ENCODE peak calls at places on chromosomes 5 and 9, in ten cellular contexts. One of them, this sample, is unnamed.

GRCh38 chr5:79865588-79865987 is 125.5 kb downstream of the MTX3 start:
- DNase-seq in fibroblast of lung: no peak
- DNase-seq in CD8-positive, alpha-beta T cell: no peak
- DNase-seq in esophagus squamous epithelium: no peak
- DNase-seq in A549: no peak
- DNase-seq in thyroid gland: no peak
- DNase-seq in adrenal gland: no peak
- DNase-seq in brain microvascular endothelial cell: no peak
- DNase-seq in mesothelial cell of epicardium: no peak
- DNase-seq in Peyer's patch: no peak
- DNase-seq in this sample: no peak

GRCh38 chr5:139207302-139208000 is 9.3 kb upstream of the SIL1 start:
- DNase-seq in fibroblast of lung: no peak
- DNase-seq in CD8-positive, alpha-beta T cell: no peak
- DNase-seq in esophagus squamous epithelium: no peak
- DNase-seq in A549: no peak
- DNase-seq in thyroid gland: no peak
- DNase-seq in adrenal gland: no peak
- DNase-seq in brain microvascular endothelial cell: no peak
- DNase-seq in mesothelial cell of epicardium: no peak
- DNase-seq in Peyer's patch: no peak
- DNase-seq in this sample: no peak

GRCh38 chr5:142547445-142548374 is 138.2 kb downstream of the FGF1 start:
- DNase-seq in fibroblast of lung: no peak
- DNase-seq in CD8-positive, alpha-beta T cell: no peak
- DNase-seq in esophagus squamous epithelium: no peak
- DNase-seq in A549: no peak
- DNase-seq in thyroid gland: no peak
- DNase-seq in adrenal gland: no peak
- DNase-seq in brain microvascular endothelial cell: no peak
- DNase-seq in mesothelial cell of epicardium: no peak
- DNase-seq in Peyer's patch: no peak
- DNase-seq in this sample: no peak

GRCh38 chr5:1186351-1187233 is 14.8 kb upstream of the SLC6A19 start:
- DNase-seq in fibroblast of lung: no peak
- DNase-seq in CD8-positive, alpha-beta T cell: no peak
- DNase-seq in esophagus squamous epithelium: no peak
- DNase-seq in A549: no peak
- DNase-seq in thyroid gland: peak; percentile 19
- DNase-seq in adrenal gland: no peak
- DNase-seq in brain microvascular endothelial cell: no peak
- DNase-seq in mesothelial cell of epicardium: no peak
- DNase-seq in Peyer's patch: no peak
- DNase-seq in this sample: no peak

GRCh38 chr9:97076238-97076637 is 37.3 kb upstream of the CTSV start:
- DNase-seq in fibroblast of lung: no peak
- DNase-seq in CD8-positive, alpha-beta T cell: no peak
- DNase-seq in esophagus squamous epithelium: no peak
- DNase-seq in A549: no peak
- DNase-seq in thyroid gland: no peak
- DNase-seq in adrenal gland: no peak
- DNase-seq in brain microvascular endothelial cell: no peak
- DNase-seq in mesothelial cell of epicardium: no peak
- DNase-seq in Peyer's patch: no peak
- DNase-seq in this sample: no peak

GRCh38 chr9:77885104-77885672 is 146.4 kb downstream of the GNAQ start:
- DNase-seq in fibroblast of lung: peak; percentile 29
- DNase-seq in CD8-positive, alpha-beta T cell: no peak
- DNase-seq in esophagus squamous epithelium: no peak
- DNase-seq in A549: no peak
- DNase-seq in thyroid gland: peak; percentile 86
- DNase-seq in adrenal gland: no peak
- DNase-seq in brain microvascular endothelial cell: no peak
- DNase-seq in mesothelial cell of epicardium: no peak
- DNase-seq in Peyer's patch: no peak
- DNase-seq in this sample: no peak

GRCh38 chr9:104094534-104095020 is 468 bp downstream of the SMC2 start:
- DNase-seq in fibroblast of lung: peak; percentile 8
- DNase-seq in CD8-positive, alpha-beta T cell: no peak
- DNase-seq in esophagus squamous epithelium: no peak
- DNase-seq in A549: no peak
- DNase-seq in thyroid gland: no peak
- DNase-seq in adrenal gland: no peak
- DNase-seq in brain microvascular endothelial cell: no peak
- DNase-seq in mesothelial cell of epicardium: no peak
- DNase-seq in Peyer's patch: no peak
- DNase-seq in this sample: no peak

GRCh38 chr5:12672141-12672540 is 767.9 kb upstream of the CTNND2 start:
- DNase-seq in fibroblast of lung: no peak
- DNase-seq in CD8-positive, alpha-beta T cell: no peak
- DNase-seq in esophagus squamous epithelium: no peak
- DNase-seq in A549: no peak
- DNase-seq in thyroid gland: no peak
- DNase-seq in adrenal gland: no peak
- DNase-seq in brain microvascular endothelial cell: no peak
- DNase-seq in mesothelial cell of epicardium: no peak
- DNase-seq in Peyer's patch: no peak
- DNase-seq in this sample: no peak

GRCh38 chr9:130128251-130128650 is 44.0 kb upstream of the NCS1 start:
- DNase-seq in fibroblast of lung: no peak
- DNase-seq in CD8-positive, alpha-beta T cell: peak; percentile 73
- DNase-seq in esophagus squamous epithelium: no peak
- DNase-seq in A549: no peak
- DNase-seq in thyroid gland: no peak
- DNase-seq in adrenal gland: no peak
- DNase-seq in brain microvascular endothelial cell: no peak
- DNase-seq in mesothelial cell of epicardium: no peak
- DNase-seq in Peyer's patch: peak; percentile 80
- DNase-seq in this sample: peak; percentile 72

GRCh38 chr5:95069948-95070347 is 214.9 kb downstream of the MCTP1 start:
- DNase-seq in fibroblast of lung: no peak
- DNase-seq in CD8-positive, alpha-beta T cell: no peak
- DNase-seq in esophagus squamous epithelium: no peak
- DNase-seq in A549: no peak
- DNase-seq in thyroid gland: no peak
- DNase-seq in adrenal gland: no peak
- DNase-seq in brain microvascular endothelial cell: no peak
- DNase-seq in mesothelial cell of epicardium: no peak
- DNase-seq in Peyer's patch: no peak
- DNase-seq in this sample: no peak

GRCh38 chr5:95070866-95071265 is 214.0 kb downstream of the MCTP1 start:
- DNase-seq in fibroblast of lung: no peak
- DNase-seq in CD8-positive, alpha-beta T cell: no peak
- DNase-seq in esophagus squamous epithelium: no peak
- DNase-seq in A549: no peak
- DNase-seq in thyroid gland: no peak
- DNase-seq in adrenal gland: no peak
- DNase-seq in brain microvascular endothelial cell: no peak
- DNase-seq in mesothelial cell of epicardium: no peak
- DNase-seq in Peyer's patch: no peak
- DNase-seq in this sample: no peak

GRCh38 chr5:95068303-95068702 is 216.6 kb downstream of the MCTP1 start:
- DNase-seq in fibroblast of lung: no peak
- DNase-seq in CD8-positive, alpha-beta T cell: no peak
- DNase-seq in esophagus squamous epithelium: no peak
- DNase-seq in A549: no peak
- DNase-seq in thyroid gland: no peak
- DNase-seq in adrenal gland: no peak
- DNase-seq in brain microvascular endothelial cell: no peak
- DNase-seq in mesothelial cell of epicardium: no peak
- DNase-seq in Peyer's patch: no peak
- DNase-seq in this sample: no peak

GRCh38 chr5:95068952-95069351 is 215.9 kb downstream of the MCTP1 start:
- DNase-seq in fibroblast of lung: no peak
- DNase-seq in CD8-positive, alpha-beta T cell: no peak
- DNase-seq in esophagus squamous epithelium: no peak
- DNase-seq in A549: no peak
- DNase-seq in thyroid gland: no peak
- DNase-seq in adrenal gland: no peak
- DNase-seq in brain microvascular endothelial cell: no peak
- DNase-seq in mesothelial cell of epicardium: no peak
- DNase-seq in Peyer's patch: no peak
- DNase-seq in this sample: no peak

GRCh38 chr5:95070453-95070852 is 214.4 kb downstream of the MCTP1 start:
- DNase-seq in fibroblast of lung: no peak
- DNase-seq in CD8-positive, alpha-beta T cell: no peak
- DNase-seq in esophagus squamous epithelium: no peak
- DNase-seq in A549: no peak
- DNase-seq in thyroid gland: no peak
- DNase-seq in adrenal gland: no peak
- DNase-seq in brain microvascular endothelial cell: no peak
- DNase-seq in mesothelial cell of epicardium: no peak
- DNase-seq in Peyer's patch: no peak
- DNase-seq in this sample: no peak
- TF ChIP-seq CTCF in fibroblast of lung: no peak
- TF ChIP-seq CTCF in CD8-positive, alpha-beta T cell: no peak
- TF ChIP-seq CTCF in esophagus squamous epithelium: no peak
- TF ChIP-seq CTCF in A549: no peak
- TF ChIP-seq CTCF in thyroid gland: no peak
- TF ChIP-seq CTCF in adrenal gland: no peak
- TF ChIP-seq CTCF in brain microvascular endothelial cell: no peak
- TF ChIP-seq CTCF in mesothelial cell of epicardium: no peak
- TF ChIP-seq CTCF in Peyer's patch: no peak
- TF ChIP-seq CTCF in this sample: no peak

GRCh38 chr5:38847549-38848341 is 1.9 kb downstream of the OSMR start:
- DNase-seq in fibroblast of lung: peak; percentile 71
- DNase-seq in CD8-positive, alpha-beta T cell: no peak
- DNase-seq in esophagus squamous epithelium: no peak
- DNase-seq in A549: peak; percentile 41
- DNase-seq in thyroid gland: no peak
- DNase-seq in adrenal gland: no peak
- DNase-seq in brain microvascular endothelial cell: no peak
- DNase-seq in mesothelial cell of epicardium: no peak
- DNase-seq in Peyer's patch: no peak
- DNase-seq in this sample: no peak
- TF ChIP-seq CTCF in fibroblast of lung: peak; percentile 7
- TF ChIP-seq CTCF in CD8-positive, alpha-beta T cell: no peak
- TF ChIP-seq CTCF in esophagus squamous epithelium: no peak
- TF ChIP-seq CTCF in A549: no peak
- TF ChIP-seq CTCF in thyroid gland: no peak
- TF ChIP-seq CTCF in adrenal gland: no peak
- TF ChIP-seq CTCF in brain microvascular endothelial cell: peak; percentile 18
- TF ChIP-seq CTCF in mesothelial cell of epicardium: no peak
- TF ChIP-seq CTCF in Peyer's patch: no peak
- TF ChIP-seq CTCF in this sample: no peak

GRCh38 chr5:128695791-128696520 is 157.9 kb upstream of the FBN2 start:
- DNase-seq in fibroblast of lung: peak; percentile 35
- DNase-seq in CD8-positive, alpha-beta T cell: no peak
- DNase-seq in esophagus squamous epithelium: no peak
- DNase-seq in A549: no peak
- DNase-seq in thyroid gland: no peak
- DNase-seq in adrenal gland: no peak
- DNase-seq in brain microvascular endothelial cell: no peak
- DNase-seq in mesothelial cell of epicardium: no peak
- DNase-seq in Peyer's patch: no peak
- DNase-seq in this sample: no peak
- TF ChIP-seq CTCF in fibroblast of lung: peak; percentile 26
- TF ChIP-seq CTCF in CD8-positive, alpha-beta T cell: no peak
- TF ChIP-seq CTCF in esophagus squamous epithelium: no peak
- TF ChIP-seq CTCF in A549: no peak
- TF ChIP-seq CTCF in thyroid gland: no peak
- TF ChIP-seq CTCF in adrenal gland: no peak
- TF ChIP-seq CTCF in brain microvascular endothelial cell: peak; percentile 60
- TF ChIP-seq CTCF in mesothelial cell of epicardium: peak; percentile 28
- TF ChIP-seq CTCF in Peyer's patch: no peak
- TF ChIP-seq CTCF in this sample: no peak

GRCh38 chr5:92676120-92676838 is 904.7 kb downstream of the NR2F1-AS1 start:
- DNase-seq in fibroblast of lung: no peak
- DNase-seq in CD8-positive, alpha-beta T cell: no peak
- DNase-seq in esophagus squamous epithelium: no peak
- DNase-seq in A549: no peak
- DNase-seq in thyroid gland: no peak
- DNase-seq in adrenal gland: no peak
- DNase-seq in brain microvascular endothelial cell: no peak
- DNase-seq in mesothelial cell of epicardium: no peak
- DNase-seq in Peyer's patch: no peak
- DNase-seq in this sample: no peak

GRCh38 chr5:92678576-92679105 is 902.4 kb downstream of the NR2F1-AS1 start:
- DNase-seq in fibroblast of lung: no peak
- DNase-seq in CD8-positive, alpha-beta T cell: no peak
- DNase-seq in esophagus squamous epithelium: no peak
- DNase-seq in A549: peak; percentile 44
- DNase-seq in thyroid gland: peak; percentile 10
- DNase-seq in adrenal gland: no peak
- DNase-seq in brain microvascular endothelial cell: no peak
- DNase-seq in mesothelial cell of epicardium: no peak
- DNase-seq in Peyer's patch: no peak
- DNase-seq in this sample: no peak

GRCh38 chr5:92674322-92674721 is 906.7 kb downstream of the NR2F1-AS1 start:
- DNase-seq in fibroblast of lung: no peak
- DNase-seq in CD8-positive, alpha-beta T cell: no peak
- DNase-seq in esophagus squamous epithelium: no peak
- DNase-seq in A549: no peak
- DNase-seq in thyroid gland: no peak
- DNase-seq in adrenal gland: no peak
- DNase-seq in brain microvascular endothelial cell: no peak
- DNase-seq in mesothelial cell of epicardium: no peak
- DNase-seq in Peyer's patch: no peak
- DNase-seq in this sample: no peak

GRCh38 chr5:92676839-92677197 is 904.2 kb downstream of the NR2F1-AS1 start:
- DNase-seq in fibroblast of lung: no peak
- DNase-seq in CD8-positive, alpha-beta T cell: no peak
- DNase-seq in esophagus squamous epithelium: no peak
- DNase-seq in A549: no peak
- DNase-seq in thyroid gland: no peak
- DNase-seq in adrenal gland: no peak
- DNase-seq in brain microvascular endothelial cell: no peak
- DNase-seq in mesothelial cell of epicardium: no peak
- DNase-seq in Peyer's patch: no peak
- DNase-seq in this sample: no peak
- TF ChIP-seq CTCF in fibroblast of lung: no peak
- TF ChIP-seq CTCF in CD8-positive, alpha-beta T cell: no peak
- TF ChIP-seq CTCF in esophagus squamous epithelium: no peak
- TF ChIP-seq CTCF in A549: no peak
- TF ChIP-seq CTCF in thyroid gland: no peak
- TF ChIP-seq CTCF in adrenal gland: no peak
- TF ChIP-seq CTCF in brain microvascular endothelial cell: no peak
- TF ChIP-seq CTCF in mesothelial cell of epicardium: no peak
- TF ChIP-seq CTCF in Peyer's patch: no peak
- TF ChIP-seq CTCF in this sample: no peak